ENCODE peak calls at places on chromosomes 5 and 9, in eight cellular contexts. P, Q, N, R, C, K, B and E are unnamed samples.

GRCh38 chr9:114930063-114930812 is at the start of gene TNFSF8:
- DNase-seq in P (peak; percentile 17), Q (no peak), N (no peak), R (no peak), C (no peak), K (no peak), B (no peak), E (no peak)

GRCh38 chr5:110401881-110402280 is 324.6 kb downstream of the TMEM232 start:
- DNase-seq in P (no peak), Q (no peak), N (no peak), R (no peak), C (no peak), K (no peak), B (no peak), E (no peak)

GRCh38 chr5:8013951-8014844 is 145.2 kb downstream of the MTRR start:
- DNase-seq in P (no peak), Q (no peak), N (no peak), R (peak; percentile 34), C (no peak), K (no peak), B (no peak), E (no peak)

GRCh38 chr5:38447786-38448185 is 108.7 kb downstream of the LIFR start:
- DNase-seq in P (peak; percentile 43), Q (no peak), N (no peak), R (no peak), C (no peak), K (no peak), B (no peak), E (no peak)

GRCh38 chr5:41921874-41922273 is 3.2 kb upstream of the FBXO4 start:
- DNase-seq in P (no peak), Q (no peak), N (no peak), R (peak; percentile 90), C (no peak), K (no peak), B (no peak), E (no peak)

GRCh38 chr9:126294331-126295081 is 32.1 kb upstream of the MVB12B start:
- DNase-seq in P (no peak), Q (no peak), N (no peak), R (no peak), C (no peak), K (no peak), B (no peak), E (no peak)

GRCh38 chr9:98794802-98795201 is 1.6 kb downstream of the ANKS6 start:
- DNase-seq in P (no peak), Q (no peak), N (no peak), R (no peak), C (no peak), K (no peak), B (no peak), E (no peak)

GRCh38 chr5:33713087-33713486 is 178.7 kb downstream of the ADAMTS12 start:
- DNase-seq in P (no peak), Q (no peak), N (no peak), R (no peak), C (no peak), K (no peak), B (no peak), E (no peak)

GRCh38 chr5:133225671-133226152 is 173.9 kb downstream of the HSPA4 start:
- DNase-seq in P (peak; percentile 48), Q (no peak), N (no peak), R (peak; percentile 54), C (no peak), K (no peak), B (no peak), E (no peak)

GRCh38 chr5:32583582-32584232 is 1.6 kb upstream of the SUB1 start:
- DNase-seq in P (no peak), Q (no peak), N (no peak), R (no peak), C (no peak), K (no peak), B (no peak), E (no peak)

GRCh38 chr5:166942948-166943347 is 1348.5 kb upstream of the WWC1 start:
- DNase-seq in P (no peak), Q (no peak), N (no peak), R (no peak), C (no peak), K (no peak), B (no peak), E (no peak)

GRCh38 chr9:96293481-96293880 is 8.5 kb downstream of the HSD17B3 start:
- DNase-seq in P (no peak), Q (no peak), N (no peak), R (peak; percentile 49), C (no peak), K (no peak), B (no peak), E (no peak)